ENCODE peak calls at places on chromosomes 1 and 21, in five cellular contexts. V is anterior cingulate cortex, H is GM12864, S is body of pancreas, E is amniotic stem cell. B is an unnamed sample.

GRCh38 chr1:14742181-14742980 is 143.9 kb downstream of the KAZN start:
- DNase-seq in V (no peak), H (no peak), S (no peak), E (peak; percentile 91), B (peak; percentile 96)

GRCh38 chr1:17392199-17392740 is 20.3 kb downstream of the PADI6 start:
- DNase-seq in V (no peak), H (no peak), S (no peak), E (no peak), B (no peak)

GRCh38 chr1:152442765-152443164 is 28.7 kb upstream of the CRNN start:
- DNase-seq in V (no peak), H (no peak), S (peak; percentile 34), E (no peak), B (no peak)

GRCh38 chr1:167722152-167722869 is 529 bp downstream of the MPZL1 start:
- DNase-seq in V (no peak), H (no peak), S (peak; percentile 57), E (peak; percentile 5), B (no peak)

GRCh38 chr1:182348916-182349747 is 42.5 kb downstream of the GLUL start:
- DNase-seq in V (no peak), H (no peak), S (no peak), E (peak; percentile 56), B (no peak)

GRCh38 chr1:210250665-210250997 is 18.0 kb downstream of the SERTAD4 start:
- DNase-seq in V (no peak), H (no peak), S (peak; percentile 50), E (no peak), B (peak; percentile 40)

GRCh38 chr21:27572681-27573080 is 605.8 kb upstream of the ADAMTS5 start:
- DNase-seq in V (no peak), H (no peak), S (no peak), E (peak; percentile 39), B (no peak)

GRCh38 chr1:232587141-232588008 is 42.6 kb downstream of the SIPA1L2 start:
- DNase-seq in V (no peak), H (no peak), S (no peak), E (no peak), B (no peak)

GRCh38 chr1:177368255-177368654 is 197.5 kb downstream of the BRINP2 start:
- DNase-seq in V (no peak), H (no peak), S (no peak), E (no peak), B (peak; percentile 79)

GRCh38 chr1:85806236-85806965 is 98.2 kb upstream of the ZNHIT6 start:
- DNase-seq in V (no peak), H (no peak), S (no peak), E (no peak), B (no peak)

GRCh38 chr1:207981976-207982375 is 71.1 kb upstream of the CD34 start:
- DNase-seq in V (no peak), H (no peak), S (peak; percentile 28), E (no peak), B (peak; percentile 7)

GRCh38 chr1:89516055-89516454 is 8.6 kb upstream of the LRRC8B start:
- DNase-seq in V (no peak), H (no peak), S (no peak), E (no peak), B (no peak)

GRCh38 chr1:155241069-155241679 is 14.1 kb downstream of the ENTREP3 start:
- DNase-seq in V (peak; percentile 66), H (no peak), S (peak; percentile 82), E (peak; percentile 76), B (peak; percentile 87)

GRCh38 chr1:78333426-78334012 is 157.3 kb upstream of the PTGFR start:
- DNase-seq in V (no peak), H (peak; percentile 7), S (peak; percentile 44), E (no peak), B (peak; percentile 11)

GRCh38 chr1:1796466-1796865 is 18.2 kb upstream of the NADK start:
- DNase-seq in V (no peak), H (no peak), S (no peak), E (no peak), B (no peak)

GRCh38 chr21:36065497-36066036 is 4.3 kb upstream of the CBR1 start:
- DNase-seq in V (no peak), H (no peak), S (peak; percentile 45), E (peak; percentile 6), B (peak; percentile 69)

GRCh38 chr1:14929547-14930223 is 223.9 kb upstream of the TMEM51 start:
- DNase-seq in V (no peak), H (no peak), S (peak; percentile 26), E (no peak), B (no peak)

GRCh38 chr21:45525153-45525909 is 16.9 kb downstream of the SLC19A1 start:
- DNase-seq in V (no peak), H (no peak), S (peak; percentile 67), E (no peak), B (no peak)

GRCh38 chr1:150507912-150508864 is at the start of gene ECM1:
- DNase-seq in V (no peak), H (no peak), S (no peak), E (peak; percentile 81), B (peak; percentile 66)

GRCh38 chr1:61301824-61302652 is 219.7 kb downstream of the NFIA start:
- DNase-seq in V (no peak), H (no peak), S (peak; percentile 42), E (peak; percentile 52), B (no peak)

GRCh38 chr1:89311757-89312156 is 39.1 kb upstream of the GBP5 start:
- DNase-seq in V (no peak), H (no peak), S (no peak), E (no peak), B (peak; percentile 62)

GRCh38 chr1:197184190-197184589 is 37.7 kb upstream of the ASPM start:
- DNase-seq in V (no peak), H (no peak), S (no peak), E (no peak), B (no peak)

GRCh38 chr1:243950166-243950565 is 100.1 kb upstream of the AKT3 start:
- DNase-seq in V (no peak), H (no peak), S (no peak), E (peak; percentile 46), B (no peak)

GRCh38 chr1:30966690-30967369 is 58.3 kb upstream of the SDC3 start:
- DNase-seq in V (no peak), H (no peak), S (peak; percentile 35), E (no peak), B (no peak)

GRCh38 chr1:183506561-183506960 is 34.3 kb downstream of the SMG7 start:
- DNase-seq in V (no peak), H (no peak), S (no peak), E (no peak), B (no peak)

GRCh38 chr1:15195420-15196052 is 42.0 kb downstream of the TMEM51 start:
- DNase-seq in V (no peak), H (no peak), S (no peak), E (no peak), B (no peak)

GRCh38 chr1:172108494-172108893 is 267.2 kb downstream of the DNM3 start:
- DNase-seq in V (no peak), H (no peak), S (no peak), E (no peak), B (no peak)

GRCh38 chr1:178986204-178986603 is 39.5 kb upstream of the FAM20B start:
- DNase-seq in V (no peak), H (no peak), S (no peak), E (no peak), B (no peak)

GRCh38 chr1:159015440-159015909 is 5.8 kb downstream of the IFI16 start:
- DNase-seq in V (no peak), H (peak; percentile 92), S (peak; percentile 32), E (peak; percentile 45), B (peak; percentile 99)

GRCh38 chr1:164588388-164589341 is 29.7 kb downstream of the PBX1 start:
- DNase-seq in V (peak; percentile 22), H (no peak), S (peak; percentile 54), E (no peak), B (no peak)

GRCh38 chr1:225745231-225745630 is 32.4 kb upstream of the SRP9 start:
- DNase-seq in V (no peak), H (no peak), S (no peak), E (no peak), B (no peak)

GRCh38 chr1:155013632-155014031 is 11.0 kb downstream of the ZBTB7B start:
- DNase-seq in V (no peak), H (no peak), S (no peak), E (no peak), B (no peak)

GRCh38 chr1:79220509-79220908 is 214.0 kb upstream of the ADGRL4 start:
- DNase-seq in V (no peak), H (no peak), S (no peak), E (no peak), B (no peak)

GRCh38 chr21:42388740-42389448 is 7.0 kb downstream of the TMPRSS3 start:
- DNase-seq in V (no peak), H (no peak), S (peak; percentile 72), E (no peak), B (no peak)

B was measured in MV-4-11.